ENCODE peak calls at places on chromosomes 7 and 10, in seven cellular contexts. A is cardiac muscle cell, U is body of pancreas, Y is upper lobe of right lung, G is OCI-LY7, S is mammary epithelial cell, D is lower lobe of right lung. N is an unnamed sample.

GRCh38 chr10:66822801-66823200 is 103.0 kb upstream of the LRRTM3 start:
- DNase-seq in G (no peak), U (no peak), D (no peak), S (no peak), A (peak; percentile 15), Y (no peak), N (no peak)

GRCh38 chr7:6618621-6619020 is 3.2 kb downstream of the ZNF853 start:
- DNase-seq in S (no peak), G (no peak), A (no peak), D (no peak), Y (no peak), U (no peak), N (no peak)

GRCh38 chr7:50379539-50379938 is 70.6 kb downstream of the FIGNL1 start:
- DNase-seq in S (no peak), A (no peak), D (no peak), U (no peak), Y (no peak), G (no peak), N (no peak)

GRCh38 chr10:86648706-86649426 is 5.5 kb upstream of the OPN4 start:
- DNase-seq in Y (no peak), A (no peak), D (no peak), S (peak; percentile 80), U (no peak), G (no peak), N (peak; percentile 77)

GRCh38 chr7:107982463-107982862 is 20.5 kb downstream of the LAMB1 start:
- DNase-seq in U (no peak), Y (no peak), G (no peak), D (no peak), S (no peak), A (no peak), N (no peak)

GRCh38 chr10:29951441-29951931 is 107.9 kb downstream of the JCAD start:
- DNase-seq in Y (no peak), S (peak; percentile 95), D (no peak), A (no peak), G (no peak), U (no peak), N (no peak)

GRCh38 chr7:113289140-113289740 is 170.9 kb upstream of the SMIM30 start:
- DNase-seq in U (no peak), S (peak; percentile 64), A (peak; percentile 52), Y (no peak), D (no peak), G (peak; percentile 42), N (peak; percentile 22)

GRCh38 chr10:101650841-101651240 is 44.1 kb downstream of the FBXW4 start:
- DNase-seq in U (no peak), Y (no peak), A (no peak), S (no peak), D (no peak), G (no peak), N (no peak)

GRCh38 chr10:89515031-89515841 is 20.2 kb downstream of the SLC16A12 start:
- DNase-seq in Y (no peak), A (peak; percentile 56), U (peak; percentile 87), S (peak; percentile 90), G (no peak), D (no peak), N (no peak)

GRCh38 chr10:120477723-120478270 is 20.8 kb downstream of the PLPP4 start:
- DNase-seq in A (no peak), D (no peak), Y (no peak), S (no peak), U (no peak), G (no peak), N (no peak)

GRCh38 chr7:767941-768729 is 41.1 kb upstream of the PRKAR1B start:
- DNase-seq in U (no peak), G (no peak), S (no peak), D (no peak), A (no peak), Y (no peak), N (peak; percentile 90)

GRCh38 chr10:72321248-72322029 is 33.3 kb downstream of the DNAJB12 start:
- DNase-seq in Y (no peak), D (no peak), U (peak; percentile 63), G (no peak), A (no peak), S (no peak), N (no peak)

GRCh38 chr10:79027147-79028055 is 41.4 kb upstream of the ZMIZ1 start:
- DNase-seq in G (no peak), S (no peak), D (peak; percentile 47), U (peak; percentile 21), A (no peak), Y (peak; percentile 55), N (no peak)

GRCh38 chr7:68604516-68604915 is 993.8 kb upstream of the AUTS2 start:
- DNase-seq in S (no peak), D (no peak), U (no peak), Y (no peak), G (peak; percentile 69), A (no peak), N (no peak)

GRCh38 chr7:65509368-65510186 is 135.9 kb downstream of the ZNF92 start:
- DNase-seq in Y (peak; percentile 62), U (no peak), A (peak; percentile 14), D (no peak), S (peak; percentile 0), G (peak; percentile 78), N (peak; percentile 17)

DNA sequence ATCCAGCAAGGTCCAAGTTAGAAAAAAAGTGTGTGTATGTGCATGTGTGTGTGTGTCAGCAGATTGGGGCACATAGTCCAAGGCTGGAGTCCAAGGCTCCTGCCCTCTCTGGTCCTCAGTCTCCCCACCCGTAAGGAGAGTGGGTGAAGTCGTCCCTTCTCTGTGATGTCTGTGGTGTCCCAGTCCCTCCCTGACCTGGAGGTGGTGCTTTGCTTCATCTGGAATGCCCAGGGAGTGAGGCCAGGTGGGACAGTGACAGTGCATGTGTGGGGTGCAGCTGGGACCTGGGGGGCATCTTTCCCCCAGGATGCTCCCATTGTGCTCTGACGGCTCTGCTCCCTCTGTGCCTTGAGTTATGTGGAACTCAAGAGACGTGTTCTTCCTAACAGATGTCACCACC is 18.0 kb downstream of the AQP1 start:
- DNase-seq in A (no peak), S (no peak), G (no peak), U (peak; percentile 8), Y (peak; percentile 27), D (no peak), N (peak; percentile 1)
- H3K4me3 ChIP-seq in A (no peak overlapping the region), S (no peak overlapping the region), G (no peak overlapping the region), U (no peak overlapping the region), Y (no peak overlapping the region), D (no peak overlapping the region), N (no peak overlapping the region)

GRCh38 chr10:3067859-3068179 is 471 bp downstream of the PFKP start:
- DNase-seq in Y (no peak), S (no peak), A (no peak), U (no peak), G (peak; percentile 42), D (no peak), N (no peak)
- H3K27ac ChIP-seq in Y (peak overlapping the region; percentile 24), S (peak overlapping the region; percentile 48), A (peak overlapping the region; percentile 89), U (peak overlapping the region; percentile 0), G (peak overlapping the region; percentile 75), D (peak overlapping the region; percentile 62), N (peak overlapping the region; percentile 9)

GRCh38 chr10:35126062-35126529 is 550 bp upstream of the CREM start:
- DNase-seq in U (no peak), A (no peak), D (no peak), S (no peak), Y (no peak), G (no peak), N (no peak)
- H3K4me3 ChIP-seq in U (no peak overlapping the region), A (peak overlapping the region; percentile 21), D (peak overlapping the region; percentile 74), S (peak overlapping the region; percentile 59), Y (peak overlapping the region; percentile 64), G (peak overlapping the region; percentile 93), N (peak overlapping the region; percentile 89)

DNA sequence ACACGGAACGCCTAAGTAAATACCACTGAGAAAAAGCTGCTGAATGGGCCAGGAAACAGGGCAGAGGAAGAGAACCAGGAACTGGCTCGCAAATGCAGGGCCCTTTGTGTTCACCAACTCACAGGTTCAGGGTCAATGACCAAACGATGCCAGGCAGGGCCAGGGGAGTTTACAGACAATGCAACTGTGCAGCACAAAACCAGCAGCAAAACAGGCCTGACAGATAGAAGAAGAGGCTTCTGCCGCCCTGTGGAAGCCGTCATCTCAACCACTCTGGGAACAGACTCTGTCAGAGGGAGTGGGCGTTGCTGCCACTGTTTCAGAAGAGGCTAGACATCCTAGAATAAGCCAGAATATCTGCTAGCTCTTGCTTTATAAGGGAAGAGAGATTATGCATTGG is 117.9 kb downstream of the KMT2E start:
- DNase-seq in A (no peak), U (no peak), Y (no peak), G (no peak), D (no peak), S (no peak), N (no peak)
- H3K27ac ChIP-seq in A (no peak overlapping the region), U (no peak overlapping the region), Y (no peak overlapping the region), G (no peak overlapping the region), D (no peak overlapping the region), S (no peak overlapping the region), N (no peak overlapping the region)

GRCh38 chr7:93148135-93148534 is at the start of gene SAMD9L:
- DNase-seq in D (no peak), G (peak; percentile 54), U (no peak), A (no peak), Y (no peak), S (no peak), N (no peak)
- H3K4me3 ChIP-seq in D (peak within 1 kb of the TSS; percentile 64), G (peak within 1 kb of the TSS; percentile 72), U (no peak within 1 kb of the TSS), A (no peak within 1 kb of the TSS), Y (peak within 1 kb of the TSS; percentile 64), S (peak within 1 kb of the TSS; percentile 55), N (peak within 1 kb of the TSS; percentile 29)

GRCh38 chr10:27621441-27621840 is 117.3 kb downstream of the RAB18 start:
- DNase-seq in A (no peak), S (no peak), U (no peak), Y (no peak), G (no peak), D (no peak), N (no peak)
- H3K27ac ChIP-seq in A (no peak overlapping the region), S (no peak overlapping the region), U (no peak overlapping the region), Y (no peak overlapping the region), G (no peak overlapping the region), D (no peak overlapping the region), N (no peak overlapping the region)

DNA sequence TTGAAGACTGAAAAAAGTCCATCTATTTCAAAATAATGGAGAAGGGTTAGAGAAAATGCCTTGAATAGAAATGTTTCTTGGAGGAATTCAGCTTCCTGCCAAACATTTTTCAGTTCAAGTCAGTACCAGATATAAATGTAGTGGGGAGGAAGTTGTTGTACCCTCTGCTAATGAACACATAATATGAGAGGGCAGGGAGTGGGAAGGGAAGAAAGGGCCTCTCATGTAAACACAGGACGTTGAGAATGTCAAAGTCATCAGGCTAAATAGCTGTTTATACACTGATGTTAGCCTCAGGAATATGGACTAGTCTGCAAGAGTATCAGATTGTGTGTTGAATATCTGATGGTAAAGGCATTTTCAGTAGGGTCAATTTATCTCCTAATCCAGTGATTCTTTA is 37.0 kb downstream of the GPR37 start:
- DNase-seq in S (no peak), Y (no peak), G (no peak), A (no peak), U (no peak), D (no peak), N (no peak)
- H3K4me3 ChIP-seq in S (no peak overlapping the region), Y (no peak overlapping the region), G (no peak overlapping the region), A (no peak overlapping the region), U (no peak overlapping the region), D (no peak overlapping the region), N (no peak overlapping the region)

N was measured in testis.